ENCODE peak calls at places on chromosome 14, in ten cellular contexts. One of them, this sample, is unnamed.

GRCh38 chr14:54098536-54098935 is 141.9 kb upstream of the BMP4 start:
- DNase-seq in right lobe of liver: no peak
- DNase-seq in activated B cell treated with CpG ODN at 0.5 μM for 24 hours: no peak
- DNase-seq in psoas muscle: no peak
- DNase-seq in NCI-H460: no peak
- DNase-seq in progenitor cell of endocrine pancreas: no peak
- DNase-seq in testis: no peak
- DNase-seq in iPS DF 6.9: no peak
- DNase-seq in stimulated activated CD8-positive, alpha-beta memory T cell treated with anti-CD3 and anti-CD28 coated beads, Interleukin-7, amount 100 ng/mL, for 4 hours: no peak
- DNase-seq in nephron progenitor cell: no peak
- DNase-seq in this sample: no peak

GRCh38 chr14:80136358-80136757 is 74.9 kb downstream of the DIO2 start:
- DNase-seq in activated B cell treated with CpG ODN at 0.5 μM for 24 hours: no peak
- DNase-seq in progenitor cell of endocrine pancreas: no peak
- DNase-seq in stimulated activated CD8-positive, alpha-beta memory T cell treated with anti-CD3 and anti-CD28 coated beads, Interleukin-7, amount 100 ng/mL, for 4 hours: no peak
- DNase-seq in iPS DF 6.9: no peak
- DNase-seq in testis: no peak
- DNase-seq in psoas muscle: no peak
- DNase-seq in right lobe of liver: no peak
- DNase-seq in nephron progenitor cell: no peak
- DNase-seq in NCI-H460: no peak
- DNase-seq in this sample: no peak

GRCh38 chr14:63510538-63510937 is 32.6 kb downstream of the PPP2R5E start:
- DNase-seq in stimulated activated CD8-positive, alpha-beta memory T cell treated with anti-CD3 and anti-CD28 coated beads, Interleukin-7, amount 100 ng/mL, for 4 hours: no peak
- DNase-seq in iPS DF 6.9: no peak
- DNase-seq in right lobe of liver: no peak
- DNase-seq in psoas muscle: no peak
- DNase-seq in testis: no peak
- DNase-seq in nephron progenitor cell: no peak
- DNase-seq in NCI-H460: no peak
- DNase-seq in activated B cell treated with CpG ODN at 0.5 μM for 24 hours: no peak
- DNase-seq in progenitor cell of endocrine pancreas: no peak
- DNase-seq in this sample: no peak

GRCh38 chr14:77148510-77149231 is 7.1 kb upstream of the ZDHHC22 start:
- DNase-seq in progenitor cell of endocrine pancreas: no peak
- DNase-seq in NCI-H460: no peak
- DNase-seq in psoas muscle: no peak
- DNase-seq in iPS DF 6.9: no peak
- DNase-seq in activated B cell treated with CpG ODN at 0.5 μM for 24 hours: no peak
- DNase-seq in stimulated activated CD8-positive, alpha-beta memory T cell treated with anti-CD3 and anti-CD28 coated beads, Interleukin-7, amount 100 ng/mL, for 4 hours: no peak
- DNase-seq in right lobe of liver: no peak
- DNase-seq in nephron progenitor cell: no peak
- DNase-seq in testis: no peak
- DNase-seq in this sample: no peak

GRCh38 chr14:28761438-28762289 is 4.9 kb upstream of the FOXG1 start:
- DNase-seq in psoas muscle: no peak
- DNase-seq in nephron progenitor cell: no peak
- DNase-seq in stimulated activated CD8-positive, alpha-beta memory T cell treated with anti-CD3 and anti-CD28 coated beads, Interleukin-7, amount 100 ng/mL, for 4 hours: no peak
- DNase-seq in activated B cell treated with CpG ODN at 0.5 μM for 24 hours: no peak
- DNase-seq in iPS DF 6.9: no peak
- DNase-seq in progenitor cell of endocrine pancreas: no peak
- DNase-seq in right lobe of liver: no peak
- DNase-seq in testis: no peak
- DNase-seq in NCI-H460: no peak
- DNase-seq in this sample: no peak

GRCh38 chr14:68995731-68996130 is 16.6 kb upstream of the ACTN1 start:
- DNase-seq in activated B cell treated with CpG ODN at 0.5 μM for 24 hours: no peak
- DNase-seq in iPS DF 6.9: no peak
- DNase-seq in testis: no peak
- DNase-seq in nephron progenitor cell: no peak
- DNase-seq in NCI-H460: no peak
- DNase-seq in progenitor cell of endocrine pancreas: no peak
- DNase-seq in right lobe of liver: no peak
- DNase-seq in psoas muscle: no peak
- DNase-seq in stimulated activated CD8-positive, alpha-beta memory T cell treated with anti-CD3 and anti-CD28 coated beads, Interleukin-7, amount 100 ng/mL, for 4 hours: no peak
- DNase-seq in this sample: no peak

GRCh38 chr14:77151918-77152588 is 10.5 kb upstream of the ZDHHC22 start:
- DNase-seq in progenitor cell of endocrine pancreas: no peak
- DNase-seq in stimulated activated CD8-positive, alpha-beta memory T cell treated with anti-CD3 and anti-CD28 coated beads, Interleukin-7, amount 100 ng/mL, for 4 hours: no peak
- DNase-seq in testis: no peak
- DNase-seq in nephron progenitor cell: no peak
- DNase-seq in right lobe of liver: no peak
- DNase-seq in activated B cell treated with CpG ODN at 0.5 μM for 24 hours: no peak
- DNase-seq in iPS DF 6.9: no peak
- DNase-seq in psoas muscle: no peak
- DNase-seq in NCI-H460: no peak
- DNase-seq in this sample: no peak

GRCh38 chr14:70658899-70659298 is 17.2 kb downstream of the TTC9 start:
- DNase-seq in progenitor cell of endocrine pancreas: no peak
- DNase-seq in nephron progenitor cell: no peak
- DNase-seq in iPS DF 6.9: no peak
- DNase-seq in activated B cell treated with CpG ODN at 0.5 μM for 24 hours: no peak
- DNase-seq in psoas muscle: no peak
- DNase-seq in right lobe of liver: no peak
- DNase-seq in testis: no peak
- DNase-seq in NCI-H460: no peak
- DNase-seq in stimulated activated CD8-positive, alpha-beta memory T cell treated with anti-CD3 and anti-CD28 coated beads, Interleukin-7, amount 100 ng/mL, for 4 hours: no peak
- DNase-seq in this sample: no peak

GRCh38 chr14:23984891-23985607 is 3.7 kb upstream of the DHRS4L2 start:
- DNase-seq in right lobe of liver: no peak
- DNase-seq in testis: no peak
- DNase-seq in iPS DF 6.9: no peak
- DNase-seq in NCI-H460: no peak
- DNase-seq in progenitor cell of endocrine pancreas: no peak
- DNase-seq in nephron progenitor cell: no peak
- DNase-seq in stimulated activated CD8-positive, alpha-beta memory T cell treated with anti-CD3 and anti-CD28 coated beads, Interleukin-7, amount 100 ng/mL, for 4 hours: no peak
- DNase-seq in activated B cell treated with CpG ODN at 0.5 μM for 24 hours: no peak
- DNase-seq in psoas muscle: no peak
- DNase-seq in this sample: no peak

GRCh38 chr14:93007225-93007997 is 84.5 kb downstream of the CHGA start:
- DNase-seq in psoas muscle: peak
- DNase-seq in progenitor cell of endocrine pancreas: no peak
- DNase-seq in stimulated activated CD8-positive, alpha-beta memory T cell treated with anti-CD3 and anti-CD28 coated beads, Interleukin-7, amount 100 ng/mL, for 4 hours: no peak
- DNase-seq in nephron progenitor cell: no peak
- DNase-seq in NCI-H460: no peak
- DNase-seq in right lobe of liver: no peak
- DNase-seq in testis: no peak
- DNase-seq in activated B cell treated with CpG ODN at 0.5 μM for 24 hours: peak
- DNase-seq in iPS DF 6.9: no peak
- DNase-seq in this sample: no peak

GRCh38 chr14:101988377-101988776 is 24.0 kb downstream of the DYNC1H1 start:
- DNase-seq in iPS DF 6.9: no peak
- DNase-seq in stimulated activated CD8-positive, alpha-beta memory T cell treated with anti-CD3 and anti-CD28 coated beads, Interleukin-7, amount 100 ng/mL, for 4 hours: no peak
- DNase-seq in testis: no peak
- DNase-seq in nephron progenitor cell: no peak
- DNase-seq in right lobe of liver: no peak
- DNase-seq in progenitor cell of endocrine pancreas: no peak
- DNase-seq in psoas muscle: no peak
- DNase-seq in NCI-H460: no peak
- DNase-seq in activated B cell treated with CpG ODN at 0.5 μM for 24 hours: no peak
- DNase-seq in this sample: no peak

GRCh38 chr14:19851365-19851764 is 23.6 kb upstream of the OR4K2 start:
- DNase-seq in stimulated activated CD8-positive, alpha-beta memory T cell treated with anti-CD3 and anti-CD28 coated beads, Interleukin-7, amount 100 ng/mL, for 4 hours: no peak
- DNase-seq in iPS DF 6.9: no peak
- DNase-seq in NCI-H460: no peak
- DNase-seq in activated B cell treated with CpG ODN at 0.5 μM for 24 hours: no peak
- DNase-seq in testis: no peak
- DNase-seq in right lobe of liver: no peak
- DNase-seq in psoas muscle: no peak
- DNase-seq in progenitor cell of endocrine pancreas: no peak
- DNase-seq in nephron progenitor cell: no peak
- DNase-seq in this sample: no peak

GRCh38 chr14:91280129-91280528 is 35.6 kb upstream of the GPR68 start:
- DNase-seq in stimulated activated CD8-positive, alpha-beta memory T cell treated with anti-CD3 and anti-CD28 coated beads, Interleukin-7, amount 100 ng/mL, for 4 hours: no peak
- DNase-seq in testis: no peak
- DNase-seq in NCI-H460: no peak
- DNase-seq in progenitor cell of endocrine pancreas: no peak
- DNase-seq in right lobe of liver: no peak
- DNase-seq in psoas muscle: no peak
- DNase-seq in iPS DF 6.9: no peak
- DNase-seq in activated B cell treated with CpG ODN at 0.5 μM for 24 hours: no peak
- DNase-seq in nephron progenitor cell: no peak
- DNase-seq in this sample: no peak

GRCh38 chr14:76181546-76181945 is 29.8 kb downstream of the GPATCH2L start:
- DNase-seq in testis: no peak
- DNase-seq in progenitor cell of endocrine pancreas: no peak
- DNase-seq in iPS DF 6.9: no peak
- DNase-seq in psoas muscle: no peak
- DNase-seq in activated B cell treated with CpG ODN at 0.5 μM for 24 hours: no peak
- DNase-seq in NCI-H460: no peak
- DNase-seq in nephron progenitor cell: no peak
- DNase-seq in stimulated activated CD8-positive, alpha-beta memory T cell treated with anti-CD3 and anti-CD28 coated beads, Interleukin-7, amount 100 ng/mL, for 4 hours: no peak
- DNase-seq in right lobe of liver: no peak
- DNase-seq in this sample: no peak

GRCh38 chr14:71711619-71712018 is 220.6 kb upstream of the RGS6 start:
- DNase-seq in iPS DF 6.9: no peak
- DNase-seq in NCI-H460: no peak
- DNase-seq in right lobe of liver: no peak
- DNase-seq in progenitor cell of endocrine pancreas: no peak
- DNase-seq in testis: no peak
- DNase-seq in nephron progenitor cell: no peak
- DNase-seq in psoas muscle: no peak
- DNase-seq in stimulated activated CD8-positive, alpha-beta memory T cell treated with anti-CD3 and anti-CD28 coated beads, Interleukin-7, amount 100 ng/mL, for 4 hours: no peak
- DNase-seq in activated B cell treated with CpG ODN at 0.5 μM for 24 hours: no peak
- DNase-seq in this sample: no peak

GRCh38 chr14:104530651-104531050 is 48.9 kb upstream of the C14orf180 start:
- DNase-seq in progenitor cell of endocrine pancreas: no peak
- DNase-seq in activated B cell treated with CpG ODN at 0.5 μM for 24 hours: no peak
- DNase-seq in iPS DF 6.9: no peak
- DNase-seq in right lobe of liver: no peak
- DNase-seq in stimulated activated CD8-positive, alpha-beta memory T cell treated with anti-CD3 and anti-CD28 coated beads, Interleukin-7, amount 100 ng/mL, for 4 hours: no peak
- DNase-seq in psoas muscle: no peak
- DNase-seq in testis: no peak
- DNase-seq in NCI-H460: no peak
- DNase-seq in nephron progenitor cell: no peak
- DNase-seq in this sample: no peak

GRCh38 chr14:105937253-105938054 is 411.1 kb downstream of the TMEM121 start:
- DNase-seq in nephron progenitor cell: no peak
- DNase-seq in right lobe of liver: peak
- DNase-seq in NCI-H460: no peak
- DNase-seq in activated B cell treated with CpG ODN at 0.5 μM for 24 hours: no peak
- DNase-seq in progenitor cell of endocrine pancreas: no peak
- DNase-seq in testis: no peak
- DNase-seq in iPS DF 6.9: no peak
- DNase-seq in psoas muscle: no peak
- DNase-seq in stimulated activated CD8-positive, alpha-beta memory T cell treated with anti-CD3 and anti-CD28 coated beads, Interleukin-7, amount 100 ng/mL, for 4 hours: no peak
- DNase-seq in this sample: no peak

GRCh38 chr14:34527591-34527990 is 11.9 kb downstream of the EAPP start:
- DNase-seq in nephron progenitor cell: no peak
- DNase-seq in testis: no peak
- DNase-seq in stimulated activated CD8-positive, alpha-beta memory T cell treated with anti-CD3 and anti-CD28 coated beads, Interleukin-7, amount 100 ng/mL, for 4 hours: no peak
- DNase-seq in activated B cell treated with CpG ODN at 0.5 μM for 24 hours: no peak
- DNase-seq in NCI-H460: no peak
- DNase-seq in psoas muscle: no peak
- DNase-seq in progenitor cell of endocrine pancreas: no peak
- DNase-seq in iPS DF 6.9: no peak
- DNase-seq in right lobe of liver: no peak
- DNase-seq in this sample: no peak

GRCh38 chr14:71214241-71214640 is 307.0 kb downstream of the PCNX1 start:
- DNase-seq in nephron progenitor cell: no peak
- DNase-seq in NCI-H460: no peak
- DNase-seq in right lobe of liver: no peak
- DNase-seq in stimulated activated CD8-positive, alpha-beta memory T cell treated with anti-CD3 and anti-CD28 coated beads, Interleukin-7, amount 100 ng/mL, for 4 hours: no peak
- DNase-seq in psoas muscle: no peak
- DNase-seq in progenitor cell of endocrine pancreas: no peak
- DNase-seq in activated B cell treated with CpG ODN at 0.5 μM for 24 hours: no peak
- DNase-seq in iPS DF 6.9: no peak
- DNase-seq in testis: no peak
- DNase-seq in this sample: no peak

GRCh38 chr14:35470775-35471174 is 63.2 kb upstream of the INSM2 start:
- DNase-seq in right lobe of liver: no peak
- DNase-seq in iPS DF 6.9: peak
- DNase-seq in nephron progenitor cell: peak
- DNase-seq in progenitor cell of endocrine pancreas: no peak
- DNase-seq in NCI-H460: no peak
- DNase-seq in testis: no peak
- DNase-seq in psoas muscle: no peak
- DNase-seq in stimulated activated CD8-positive, alpha-beta memory T cell treated with anti-CD3 and anti-CD28 coated beads, Interleukin-7, amount 100 ng/mL, for 4 hours: no peak
- DNase-seq in activated B cell treated with CpG ODN at 0.5 μM for 24 hours: no peak
- DNase-seq in this sample: peak

GRCh38 chr14:102362084-102362483 is 606 bp downstream of the CINP start:
- DNase-seq in iPS DF 6.9: no peak
- DNase-seq in psoas muscle: no peak
- DNase-seq in testis: no peak
- DNase-seq in progenitor cell of endocrine pancreas: no peak
- DNase-seq in right lobe of liver: no peak
- DNase-seq in activated B cell treated with CpG ODN at 0.5 μM for 24 hours: no peak
- DNase-seq in nephron progenitor cell: no peak
- DNase-seq in stimulated activated CD8-positive, alpha-beta memory T cell treated with anti-CD3 and anti-CD28 coated beads, Interleukin-7, amount 100 ng/mL, for 4 hours: peak
- DNase-seq in NCI-H460: no peak
- DNase-seq in this sample: no peak

GRCh38 chr14:105853907-105854599 is 327.7 kb downstream of the TMEM121 start:
- DNase-seq in stimulated activated CD8-positive, alpha-beta memory T cell treated with anti-CD3 and anti-CD28 coated beads, Interleukin-7, amount 100 ng/mL, for 4 hours: no peak
- DNase-seq in iPS DF 6.9: no peak
- DNase-seq in progenitor cell of endocrine pancreas: no peak
- DNase-seq in activated B cell treated with CpG ODN at 0.5 μM for 24 hours: no peak
- DNase-seq in right lobe of liver: no peak
- DNase-seq in nephron progenitor cell: no peak
- DNase-seq in psoas muscle: no peak
- DNase-seq in testis: peak
- DNase-seq in NCI-H460: no peak
- DNase-seq in this sample: no peak

GRCh38 chr14:89955418-89956293 is at the start of gene TDP1:
- DNase-seq in iPS DF 6.9: peak
- DNase-seq in stimulated activated CD8-positive, alpha-beta memory T cell treated with anti-CD3 and anti-CD28 coated beads, Interleukin-7, amount 100 ng/mL, for 4 hours: peak
- DNase-seq in testis: peak
- DNase-seq in activated B cell treated with CpG ODN at 0.5 μM for 24 hours: peak
- DNase-seq in psoas muscle: peak
- DNase-seq in NCI-H460: peak
- DNase-seq in right lobe of liver: peak
- DNase-seq in progenitor cell of endocrine pancreas: peak
- DNase-seq in nephron progenitor cell: peak
- DNase-seq in this sample: peak

GRCh38 chr14:103512701-103513611 is 9.7 kb downstream of the CKB start:
- DNase-seq in right lobe of liver: no peak
- DNase-seq in progenitor cell of endocrine pancreas: no peak
- DNase-seq in testis: peak
- DNase-seq in activated B cell treated with CpG ODN at 0.5 μM for 24 hours: no peak
- DNase-seq in nephron progenitor cell: no peak
- DNase-seq in psoas muscle: peak
- DNase-seq in stimulated activated CD8-positive, alpha-beta memory T cell treated with anti-CD3 and anti-CD28 coated beads, Interleukin-7, amount 100 ng/mL, for 4 hours: no peak
- DNase-seq in iPS DF 6.9: no peak
- DNase-seq in NCI-H460: no peak
- DNase-seq in this sample: no peak

GRCh38 chr14:67187826-67188225 is 1.4 kb upstream of the GARIN2 start:
- DNase-seq in testis: no peak
- DNase-seq in right lobe of liver: no peak
- DNase-seq in NCI-H460: no peak
- DNase-seq in nephron progenitor cell: no peak
- DNase-seq in psoas muscle: no peak
- DNase-seq in activated B cell treated with CpG ODN at 0.5 μM for 24 hours: no peak
- DNase-seq in iPS DF 6.9: no peak
- DNase-seq in stimulated activated CD8-positive, alpha-beta memory T cell treated with anti-CD3 and anti-CD28 coated beads, Interleukin-7, amount 100 ng/mL, for 4 hours: no peak
- DNase-seq in progenitor cell of endocrine pancreas: no peak
- DNase-seq in this sample: no peak

GRCh38 chr14:71720978-71721624 is 211.1 kb upstream of the RGS6 start:
- DNase-seq in right lobe of liver: peak
- DNase-seq in testis: peak
- DNase-seq in activated B cell treated with CpG ODN at 0.5 μM for 24 hours: no peak
- DNase-seq in NCI-H460: peak
- DNase-seq in psoas muscle: no peak
- DNase-seq in iPS DF 6.9: peak
- DNase-seq in stimulated activated CD8-positive, alpha-beta memory T cell treated with anti-CD3 and anti-CD28 coated beads, Interleukin-7, amount 100 ng/mL, for 4 hours: no peak
- DNase-seq in progenitor cell of endocrine pancreas: no peak
- DNase-seq in nephron progenitor cell: peak
- DNase-seq in this sample: peak

GRCh38 chr14:101721951-101722661 is 39.4 kb upstream of the PPP2R5C start:
- DNase-seq in testis: no peak
- DNase-seq in stimulated activated CD8-positive, alpha-beta memory T cell treated with anti-CD3 and anti-CD28 coated beads, Interleukin-7, amount 100 ng/mL, for 4 hours: peak
- DNase-seq in right lobe of liver: no peak
- DNase-seq in psoas muscle: no peak
- DNase-seq in nephron progenitor cell: no peak
- DNase-seq in iPS DF 6.9: no peak
- DNase-seq in progenitor cell of endocrine pancreas: no peak
- DNase-seq in NCI-H460: peak
- DNase-seq in activated B cell treated with CpG ODN at 0.5 μM for 24 hours: no peak
- DNase-seq in this sample: no peak

GRCh38 chr14:70731447-70732239 is 77.7 kb downstream of the MAP3K9 start:
- DNase-seq in NCI-H460: no peak
- DNase-seq in iPS DF 6.9: no peak
- DNase-seq in testis: no peak
- DNase-seq in nephron progenitor cell: no peak
- DNase-seq in progenitor cell of endocrine pancreas: no peak
- DNase-seq in activated B cell treated with CpG ODN at 0.5 μM for 24 hours: no peak
- DNase-seq in stimulated activated CD8-positive, alpha-beta memory T cell treated with anti-CD3 and anti-CD28 coated beads, Interleukin-7, amount 100 ng/mL, for 4 hours: no peak
- DNase-seq in right lobe of liver: no peak
- DNase-seq in psoas muscle: no peak
- DNase-seq in this sample: no peak

This sample was measured in endothelial cell.